ENCODE peak calls at places on chromosomes 16 and 17, in nine cellular contexts. One of them, this sample, is unnamed.

GRCh38 chr16:12303649-12304048 is 327.1 kb downstream of the SNX29 start:
- DNase-seq in AG09319: no peak
- DNase-seq in A172: no peak
- DNase-seq in ovary: peak
- DNase-seq in activated gamma-delta T cell treated with anti-CD3 and anti-CD28 coated beads, Interleukin-2, amount 50 U/mL, for 16 hours: no peak
- DNase-seq in GM19239: no peak
- DNase-seq in EL: no peak
- DNase-seq in stimulated activated CD4-positive, alpha-beta T cell treated with anti-CD3 and anti-CD28 coated beads, Interleukin-12 subunit alpha, Interleukin-12 subunit beta, amount 100 ng/mL, for 24 hours: no peak
- DNase-seq in stimulated activated CD8-positive, alpha-beta memory T cell treated with anti-CD3 and anti-CD28 coated beads, Interleukin-4, amount 100 ng/mL, for 1 hour: no peak
- DNase-seq in this sample: peak

GRCh38 chr16:55992551-55992950 is 117.4 kb upstream of the CES5A start:
- DNase-seq in EL: no peak
- DNase-seq in stimulated activated CD4-positive, alpha-beta T cell treated with anti-CD3 and anti-CD28 coated beads, Interleukin-12 subunit alpha, Interleukin-12 subunit beta, amount 100 ng/mL, for 24 hours: no peak
- DNase-seq in A172: no peak
- DNase-seq in activated gamma-delta T cell treated with anti-CD3 and anti-CD28 coated beads, Interleukin-2, amount 50 U/mL, for 16 hours: no peak
- DNase-seq in stimulated activated CD8-positive, alpha-beta memory T cell treated with anti-CD3 and anti-CD28 coated beads, Interleukin-4, amount 100 ng/mL, for 1 hour: no peak
- DNase-seq in ovary: no peak
- DNase-seq in GM19239: no peak
- DNase-seq in AG09319: no peak
- DNase-seq in this sample: no peak

GRCh38 chr16:8957509-8958157 is 6.1 kb downstream of the USP7 start:
- DNase-seq in activated gamma-delta T cell treated with anti-CD3 and anti-CD28 coated beads, Interleukin-2, amount 50 U/mL, for 16 hours: no peak
- DNase-seq in ovary: no peak
- DNase-seq in GM19239: no peak
- DNase-seq in AG09319: no peak
- DNase-seq in EL: no peak
- DNase-seq in A172: no peak
- DNase-seq in stimulated activated CD4-positive, alpha-beta T cell treated with anti-CD3 and anti-CD28 coated beads, Interleukin-12 subunit alpha, Interleukin-12 subunit beta, amount 100 ng/mL, for 24 hours: no peak
- DNase-seq in stimulated activated CD8-positive, alpha-beta memory T cell treated with anti-CD3 and anti-CD28 coated beads, Interleukin-4, amount 100 ng/mL, for 1 hour: no peak
- DNase-seq in this sample: no peak

GRCh38 chr16:62755938-62756337 is 719.7 kb upstream of the CDH8 start:
- DNase-seq in stimulated activated CD4-positive, alpha-beta T cell treated with anti-CD3 and anti-CD28 coated beads, Interleukin-12 subunit alpha, Interleukin-12 subunit beta, amount 100 ng/mL, for 24 hours: no peak
- DNase-seq in EL: no peak
- DNase-seq in stimulated activated CD8-positive, alpha-beta memory T cell treated with anti-CD3 and anti-CD28 coated beads, Interleukin-4, amount 100 ng/mL, for 1 hour: no peak
- DNase-seq in A172: no peak
- DNase-seq in ovary: no peak
- DNase-seq in AG09319: no peak
- DNase-seq in activated gamma-delta T cell treated with anti-CD3 and anti-CD28 coated beads, Interleukin-2, amount 50 U/mL, for 16 hours: no peak
- DNase-seq in GM19239: no peak
- DNase-seq in this sample: no peak

GRCh38 chr17:4785311-4786110 is 653 bp downstream of the VMO1 start:
- DNase-seq in A172: no peak
- DNase-seq in GM19239: no peak
- DNase-seq in activated gamma-delta T cell treated with anti-CD3 and anti-CD28 coated beads, Interleukin-2, amount 50 U/mL, for 16 hours: no peak
- DNase-seq in AG09319: no peak
- DNase-seq in stimulated activated CD4-positive, alpha-beta T cell treated with anti-CD3 and anti-CD28 coated beads, Interleukin-12 subunit alpha, Interleukin-12 subunit beta, amount 100 ng/mL, for 24 hours: no peak
- DNase-seq in stimulated activated CD8-positive, alpha-beta memory T cell treated with anti-CD3 and anti-CD28 coated beads, Interleukin-4, amount 100 ng/mL, for 1 hour: no peak
- DNase-seq in ovary: no peak
- DNase-seq in EL: no peak
- DNase-seq in this sample: no peak

GRCh38 chr16:49934557-49935260 is 78.8 kb upstream of the ZNF423 start:
- DNase-seq in A172: no peak
- DNase-seq in stimulated activated CD4-positive, alpha-beta T cell treated with anti-CD3 and anti-CD28 coated beads, Interleukin-12 subunit alpha, Interleukin-12 subunit beta, amount 100 ng/mL, for 24 hours: no peak
- DNase-seq in GM19239: no peak
- DNase-seq in activated gamma-delta T cell treated with anti-CD3 and anti-CD28 coated beads, Interleukin-2, amount 50 U/mL, for 16 hours: no peak
- DNase-seq in EL: no peak
- DNase-seq in ovary: no peak
- DNase-seq in AG09319: no peak
- DNase-seq in stimulated activated CD8-positive, alpha-beta memory T cell treated with anti-CD3 and anti-CD28 coated beads, Interleukin-4, amount 100 ng/mL, for 1 hour: no peak
- DNase-seq in this sample: no peak

GRCh38 chr17:4678448-4679026 is 25.4 kb downstream of the PELP1 start:
- DNase-seq in activated gamma-delta T cell treated with anti-CD3 and anti-CD28 coated beads, Interleukin-2, amount 50 U/mL, for 16 hours: no peak
- DNase-seq in ovary: no peak
- DNase-seq in EL: peak
- DNase-seq in GM19239: no peak
- DNase-seq in A172: peak
- DNase-seq in AG09319: peak
- DNase-seq in stimulated activated CD4-positive, alpha-beta T cell treated with anti-CD3 and anti-CD28 coated beads, Interleukin-12 subunit alpha, Interleukin-12 subunit beta, amount 100 ng/mL, for 24 hours: no peak
- DNase-seq in stimulated activated CD8-positive, alpha-beta memory T cell treated with anti-CD3 and anti-CD28 coated beads, Interleukin-4, amount 100 ng/mL, for 1 hour: no peak
- DNase-seq in this sample: no peak

GRCh38 chr17:81329927-81330883 is 35.1 kb upstream of the SLC38A10 start:
- DNase-seq in stimulated activated CD8-positive, alpha-beta memory T cell treated with anti-CD3 and anti-CD28 coated beads, Interleukin-4, amount 100 ng/mL, for 1 hour: no peak
- DNase-seq in stimulated activated CD4-positive, alpha-beta T cell treated with anti-CD3 and anti-CD28 coated beads, Interleukin-12 subunit alpha, Interleukin-12 subunit beta, amount 100 ng/mL, for 24 hours: no peak
- DNase-seq in EL: no peak
- DNase-seq in GM19239: no peak
- DNase-seq in A172: no peak
- DNase-seq in activated gamma-delta T cell treated with anti-CD3 and anti-CD28 coated beads, Interleukin-2, amount 50 U/mL, for 16 hours: no peak
- DNase-seq in AG09319: no peak
- DNase-seq in ovary: no peak
- DNase-seq in this sample: peak

GRCh38 chr17:17661834-17662233 is 19.4 kb upstream of the RAI1 start:
- DNase-seq in AG09319: no peak
- DNase-seq in activated gamma-delta T cell treated with anti-CD3 and anti-CD28 coated beads, Interleukin-2, amount 50 U/mL, for 16 hours: no peak
- DNase-seq in A172: no peak
- DNase-seq in stimulated activated CD4-positive, alpha-beta T cell treated with anti-CD3 and anti-CD28 coated beads, Interleukin-12 subunit alpha, Interleukin-12 subunit beta, amount 100 ng/mL, for 24 hours: no peak
- DNase-seq in GM19239: no peak
- DNase-seq in stimulated activated CD8-positive, alpha-beta memory T cell treated with anti-CD3 and anti-CD28 coated beads, Interleukin-4, amount 100 ng/mL, for 1 hour: no peak
- DNase-seq in ovary: no peak
- DNase-seq in EL: no peak
- DNase-seq in this sample: no peak

This sample was measured in right cardiac atrium.